ENCODE peak calls at places on chromosomes 1 and 21, in four cellular contexts. M is NK-92 treated with Interleukin-12 subunit alpha and Interleukin-12 subunit beta, amount 100 ng/mL, for 24 hours; J is central memory CD8-positive, alpha-beta T cell; X is RPMI7951. T is an unnamed sample.

GRCh38 chr1:215128514-215128913 is 46.0 kb downstream of the KCNK2 start:
- DNase-seq in J (no peak), M (no peak), X (no peak), T (no peak)

GRCh38 chr1:45306319-45306718 is 20.4 kb upstream of the HPDL start:
- DNase-seq in J (no peak), X (peak), M (peak), T (peak)

GRCh38 chr1:224116131-224116530 is 2.2 kb downstream of the FBXO28 start:
- DNase-seq in J (no peak), X (peak), M (no peak), T (peak)

GRCh38 chr1:39899611-39900538 is 1.8 kb downstream of the MYCL start:
- DNase-seq in M (no peak), X (no peak), J (no peak), T (no peak)

GRCh38 chr1:165949335-165950130 is 122.1 kb downstream of the UCK2 start:
- DNase-seq in J (no peak), X (peak), M (no peak), T (no peak)

GRCh38 chr1:59827055-59827643 is 12.4 kb downstream of the HOOK1 start:
- DNase-seq in J (no peak), X (no peak), M (no peak), T (no peak)

GRCh38 chr1:212228591-212229119 is 56.6 kb upstream of the PPP2R5A start:
- DNase-seq in X (no peak), M (no peak), J (no peak), T (no peak)

GRCh38 chr21:45016491-45017375 is 57.6 kb upstream of the ADARB1 start:
- DNase-seq in M (no peak), X (no peak), J (no peak), T (no peak)

GRCh38 chr1:183276386-183276785 is 90.3 kb downstream of the LAMC2 start:
- DNase-seq in M (no peak), J (no peak), X (peak), T (no peak)

T was measured in HT1080.